ENCODE peak calls at places on chromosome 14, in ten cellular contexts. K is fibroblast of mammary gland, R is OCI-LY7, E is pancreas, N is colonic mucosa, G is GM20000, B is A549, W is fibroblast of lung, M is astrocyte of the spinal cord, H is nephron progenitor cell. C is an unnamed sample.
A peak's percentile ranks its signal among the peaks of the same experiment; 100 is the strongest.

GRCh38 chr14:76918751-76919421 is 92.7 kb downstream of the LRRC74A start:
- DNase-seq in B (peak; percentile 96), G (no peak), E (peak; percentile 95), M (peak; percentile 99), H (peak; percentile 59), N (peak; percentile 91), W (peak; percentile 99), K (peak; percentile 98), R (no peak), C (no peak)

GRCh38 chr14:29222671-29223268 is 456.2 kb downstream of the FOXG1 start:
- DNase-seq in G (no peak), W (peak; percentile 62), B (peak; percentile 41), K (peak; percentile 81), N (no peak), R (no peak), M (peak; percentile 73), H (peak; percentile 3), E (no peak), C (no peak)

GRCh38 chr14:96576359-96576758 is 74.2 kb downstream of the PAPOLA start:
- DNase-seq in B (no peak), W (no peak), H (no peak), K (no peak), E (no peak), R (peak; percentile 55), N (no peak), G (no peak), M (no peak), C (no peak)

GRCh38 chr14:85536835-85537195 is 6.9 kb downstream of the FLRT2 start:
- DNase-seq in G (no peak), B (no peak), E (no peak), W (no peak), K (peak; percentile 46), H (no peak), N (no peak), R (no peak), M (no peak), C (no peak)

GRCh38 chr14:36452850-36453249 is 67.2 kb downstream of the NKX2-1 start:
- DNase-seq in N (no peak), R (no peak), G (no peak), M (no peak), B (no peak), E (no peak), W (no peak), H (no peak), K (no peak), C (no peak)

GRCh38 chr14:26687438-26687837 is 89.6 kb upstream of the NOVA1 start:
- DNase-seq in M (no peak), E (no peak), K (no peak), B (no peak), R (no peak), G (no peak), H (no peak), W (no peak), N (no peak), C (no peak)

GRCh38 chr14:93619176-93619793 is 169.0 kb downstream of the PRIMA1 start:
- DNase-seq in B (peak; percentile 62), E (peak; percentile 26), N (peak; percentile 24), H (peak; percentile 41), G (peak; percentile 51), R (peak; percentile 58), M (peak; percentile 30), K (peak; percentile 61), W (peak; percentile 34), C (peak; percentile 58)

GRCh38 chr14:49962616-49963015 is 69.7 kb downstream of the ARF6 start:
- DNase-seq in G (peak; percentile 55), H (no peak), W (peak; percentile 44), N (peak; percentile 79), R (peak; percentile 79), B (no peak), E (no peak), K (peak; percentile 25), M (no peak), C (peak; percentile 70)

GRCh38 chr14:37585101-37585479 is 10.0 kb downstream of the FOXA1 start:
- DNase-seq in W (no peak), N (peak; percentile 52), B (no peak), E (no peak), M (no peak), R (no peak), K (no peak), G (no peak), H (peak; percentile 33), C (peak; percentile 6)

GRCh38 chr14:91796622-91797347 is 64.9 kb upstream of the CATSPERB start:
- DNase-seq in H (no peak), B (no peak), G (no peak), K (peak; percentile 59), M (peak; percentile 42), W (peak; percentile 34), R (no peak), N (no peak), E (no peak), C (no peak)

GRCh38 chr14:21867541-21867940 is 193.9 kb upstream of the OR4E1 start:
- DNase-seq in H (no peak), R (no peak), M (peak; percentile 59), W (no peak), G (no peak), N (no peak), K (peak; percentile 54), B (no peak), E (no peak), C (no peak)

GRCh38 chr14:37202265-37202664 is 4.5 kb downstream of the MIPOL1 start:
- DNase-seq in K (peak; percentile 55), G (no peak), H (no peak), E (no peak), R (no peak), W (peak; percentile 45), B (no peak), M (peak; percentile 35), N (no peak), C (no peak)

GRCh38 chr14:40656301-40656700 is 950.4 kb upstream of the LRFN5 start:
- DNase-seq in N (no peak), B (no peak), H (no peak), E (no peak), G (no peak), W (no peak), K (no peak), R (no peak), M (no peak), C (no peak)

GRCh38 chr14:53946404-53947400 is 9.9 kb downstream of the BMP4 start:
- DNase-seq in R (no peak), E (no peak), K (no peak), G (peak; percentile 28), H (peak; percentile 85), M (peak; percentile 46), N (no peak), B (no peak), W (no peak), C (peak; percentile 49)
- TF ChIP-seq CTCF in R (no peak), E (no peak), K (no peak), G (no peak), H (no peak), M (no peak), N (no peak), B (no peak), W (no peak), C (peak; percentile 13)

GRCh38 chr14:64960762-64961276 is 11.3 kb downstream of the RAB15 start:
- DNase-seq in R (no peak), G (no peak), B (no peak), N (no peak), K (no peak), H (no peak), E (no peak), M (no peak), W (no peak), C (no peak)
- TF ChIP-seq CTCF in R (peak; percentile 33), G (peak; percentile 15), B (no peak), N (no peak), K (no peak), H (no peak), E (no peak), M (peak; percentile 25), W (no peak), C (no peak)

GRCh38 chr14:67453575-67454300 is 34.8 kb downstream of the TMEM229B start:
- DNase-seq in K (no peak), E (no peak), B (no peak), R (peak; percentile 7), N (no peak), W (no peak), G (no peak), M (no peak), H (no peak), C (no peak)
- TF ChIP-seq CTCF in K (no peak), E (no peak), B (no peak), R (peak; percentile 61), N (no peak), W (no peak), G (no peak), M (no peak), H (no peak), C (no peak)

GRCh38 chr14:101559250-101559623 is 2.1 kb upstream of the DIO3 start:
- DNase-seq in H (no peak), W (no peak), G (no peak), E (no peak), N (no peak), K (no peak), B (no peak), R (no peak), M (no peak), C (no peak)

GRCh38 chr14:101558739-101559240 is 2.5 kb upstream of the DIO3 start:
- DNase-seq in M (no peak), E (no peak), N (no peak), K (no peak), W (no peak), B (no peak), H (no peak), G (no peak), R (no peak), C (no peak)

GRCh38 chr14:101557321-101557695 is 4.0 kb upstream of the DIO3 start:
- DNase-seq in H (no peak), E (no peak), R (no peak), W (no peak), B (no peak), N (no peak), G (no peak), M (no peak), K (no peak), C (no peak)

GRCh38 chr14:101556566-101557320 is 4.6 kb upstream of the DIO3 start:
- DNase-seq in N (no peak), R (peak; percentile 25), H (no peak), M (no peak), W (no peak), G (no peak), B (no peak), E (no peak), K (no peak), C (no peak)

DNA sequence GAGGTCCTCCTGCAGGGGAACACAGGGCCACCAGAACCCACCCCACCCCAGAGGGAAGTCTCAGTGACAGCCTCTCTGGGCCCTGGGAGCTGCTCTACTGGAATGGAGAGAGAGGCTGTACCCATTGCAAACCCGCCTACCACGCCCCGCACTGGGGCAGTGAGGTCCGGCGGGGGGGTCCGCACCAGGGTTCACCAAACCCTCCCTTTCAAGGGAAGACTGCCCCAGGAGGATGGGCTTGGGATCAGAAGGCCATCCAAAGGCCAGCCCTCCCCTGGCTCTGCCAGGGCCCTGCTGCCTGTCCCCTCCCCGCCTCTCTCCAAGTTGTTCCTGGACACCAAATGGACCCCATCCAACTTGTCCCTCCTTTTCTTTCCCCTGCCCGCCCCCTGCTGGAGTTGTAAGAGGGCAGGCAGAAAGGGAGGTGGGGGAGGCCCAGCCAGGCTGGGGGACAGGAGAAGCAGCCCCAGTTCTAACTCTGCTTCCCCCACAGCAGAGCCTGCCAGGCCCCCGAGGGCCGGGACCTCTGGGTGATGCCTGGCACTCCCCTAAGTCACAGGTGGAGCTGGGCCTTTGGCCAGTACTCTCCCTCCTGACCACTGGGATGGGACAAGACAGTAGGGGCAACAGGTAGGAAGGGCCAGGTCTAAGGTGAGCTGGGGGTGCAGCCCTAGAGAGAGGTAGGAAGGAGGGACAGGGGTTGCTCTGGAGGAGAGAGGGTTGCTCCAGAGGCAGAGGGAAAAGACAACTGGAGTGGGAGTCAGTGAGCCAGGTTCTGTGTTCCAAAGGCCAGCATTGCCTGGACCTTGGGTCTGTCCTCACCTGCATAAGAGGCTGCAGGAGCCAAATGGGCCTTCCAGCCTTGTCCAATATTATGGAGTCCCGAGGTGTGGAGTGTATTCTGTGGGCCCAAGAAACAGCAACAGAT is 3.2 kb upstream of the DIO3 start:
- DNase-seq in W (no peak), M (no peak), R (no peak), B (peak; percentile 62), G (no peak), K (no peak), E (peak; percentile 49), H (no peak), N (no peak), C (no peak)
- TF ChIP-seq CTCF in W (peak; percentile 20), M (no peak), R (peak; percentile 40), B (peak; percentile 21), G (no peak), K (no peak), E (no peak), H (no peak), N (no peak), C (no peak)